ENCODE peak calls at places on chromosome 9, in eight cellular contexts. N is WERI-Rb-1, R is GM10248, X is cardiac fibroblast, W is endothelial cell, D is AG04450, J is Calu3, P is body of pancreas. O is an unnamed sample.

GRCh38 chr9:89185980-89186379 is 7.4 kb upstream of the SHC3 start:
- DNase-seq in P (no peak), R (no peak), X (peak), D (no peak), J (no peak), W (peak), N (no peak), O (peak)

GRCh38 chr9:13576101-13576500 is 296.6 kb upstream of the MPDZ start:
- DNase-seq in N (no peak), W (no peak), R (no peak), P (no peak), X (peak), D (no peak), J (no peak), O (no peak)

GRCh38 chr9:115642285-115642684 is 511.3 kb upstream of the PAPPA start:
- DNase-seq in R (no peak), P (no peak), D (peak), W (no peak), J (no peak), X (no peak), N (no peak), O (no peak)

GRCh38 chr9:33739407-33739806 is 56.0 kb upstream of the PRSS3 start:
- DNase-seq in X (no peak), D (no peak), P (no peak), R (no peak), W (no peak), N (no peak), J (no peak), O (no peak)

GRCh38 chr9:99637640-99638039 is 184.0 kb upstream of the NR4A3 start:
- DNase-seq in X (no peak), J (no peak), W (no peak), N (no peak), P (no peak), D (no peak), R (no peak), O (no peak)

GRCh38 chr9:35822926-35823325 is 5.6 kb downstream of the FAM221B start:
- DNase-seq in J (no peak), X (no peak), N (no peak), P (no peak), R (no peak), D (no peak), W (no peak), O (no peak)

GRCh38 chr9:15239816-15240215 is 67.2 kb downstream of the TTC39B start:
- DNase-seq in W (no peak), R (no peak), D (no peak), P (no peak), J (no peak), X (peak), N (no peak), O (no peak)

GRCh38 chr9:4305065-4305481 is 5.2 kb upstream of the GLIS3 start:
- DNase-seq in D (no peak), N (no peak), R (no peak), W (no peak), J (peak), X (no peak), P (peak), O (no peak)

GRCh38 chr9:24500761-24501160 is 44.9 kb downstream of the IZUMO3 start:
- DNase-seq in P (no peak), W (no peak), J (no peak), R (no peak), N (no peak), X (no peak), D (no peak), O (no peak)

GRCh38 chr9:23044549-23044948 is 597.9 kb downstream of the DMRTA1 start:
- DNase-seq in W (no peak), N (no peak), X (no peak), D (no peak), P (no peak), R (no peak), J (no peak), O (no peak)

GRCh38 chr9:61668846-61669245 is 479.0 kb downstream of the SPATA31A7 start:
- DNase-seq in R (no peak), P (no peak), N (no peak), J (no peak), X (no peak), D (no peak), W (no peak), O (no peak)

GRCh38 chr9:108815156-108815555 is 40.6 kb downstream of the ACTL7B start:
- DNase-seq in N (no peak), X (no peak), W (no peak), R (no peak), D (no peak), P (no peak), J (peak), O (no peak)

GRCh38 chr9:34961574-34962480 is 3.7 kb downstream of the PHF24 start:
- DNase-seq in P (no peak), N (no peak), W (no peak), R (no peak), J (peak), D (peak), X (peak), O (no peak)

GRCh38 chr9:83733739-83734138 is 26.0 kb upstream of the UBQLN1 start:
- DNase-seq in X (no peak), N (no peak), D (no peak), P (no peak), J (no peak), W (no peak), R (no peak), O (no peak)

GRCh38 chr9:9174358-9174757 is 1374.8 kb upstream of the DMAC1 start:
- DNase-seq in R (no peak), W (no peak), D (no peak), X (no peak), N (no peak), P (no peak), J (no peak), O (no peak)

GRCh38 chr9:31542384-31543055 is 841.9 kb upstream of the ACO1 start:
- DNase-seq in D (no peak), R (peak), X (peak), W (peak), J (peak), P (peak), N (peak), O (no peak)

GRCh38 chr9:110027624-110028023 is 180.3 kb downstream of the C9orf152 start:
- DNase-seq in D (no peak), N (no peak), R (no peak), X (peak), J (no peak), P (no peak), W (no peak), O (no peak)

DNA sequence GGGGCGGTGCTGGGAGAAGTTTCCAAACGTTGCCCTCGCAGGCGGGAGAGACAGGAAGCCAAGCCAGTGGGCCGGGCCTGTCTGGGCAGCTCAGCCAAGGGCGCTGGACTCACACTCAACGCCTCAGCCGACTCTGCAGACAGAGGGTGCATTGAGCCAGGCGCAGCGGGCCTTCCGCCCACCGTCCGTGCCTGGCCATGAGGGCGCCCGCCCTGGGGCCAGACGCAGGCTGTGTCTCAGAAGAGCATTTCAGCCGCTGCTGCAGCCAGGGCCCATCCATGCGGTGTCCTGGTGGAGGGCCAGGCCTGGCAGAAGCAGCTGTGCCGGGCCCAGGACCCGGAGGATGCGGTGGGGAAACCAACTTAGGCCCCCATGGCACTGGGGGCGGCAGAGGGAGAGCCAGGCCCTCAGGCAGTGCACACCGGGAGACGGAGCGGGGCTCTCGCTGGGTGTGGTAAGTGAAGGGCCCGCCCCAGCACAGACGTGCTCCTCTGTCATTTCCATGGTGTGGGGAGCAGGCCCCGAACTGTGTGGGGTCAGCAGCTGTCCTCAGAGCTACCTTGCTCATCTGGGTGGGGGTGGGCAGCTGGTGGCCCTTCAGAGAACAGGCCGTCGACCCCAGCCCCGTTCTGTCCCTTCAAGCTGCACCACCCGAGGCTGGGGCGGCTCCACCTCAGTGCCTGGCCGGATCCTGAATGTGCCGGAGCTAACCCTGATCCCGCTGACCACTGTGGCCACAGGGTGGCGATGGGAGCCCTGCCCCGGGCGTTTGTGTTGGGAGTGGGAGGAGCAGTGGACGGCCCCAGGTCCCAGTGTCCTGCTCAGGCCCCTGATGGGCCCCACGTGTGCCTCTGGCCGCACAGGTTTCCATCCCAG is 18.0 kb downstream of the DNLZ start:
- DNase-seq in N (peak), X (peak), P (peak), R (no peak), W (peak), D (no peak), J (peak), O (peak)
- TF ChIP-seq CTCF in N (peak), X (peak), P (no peak), R (no peak), W (no peak), D (peak), J (peak), O (peak)

GRCh38 chr9:82466616-82467251 is 478.2 kb downstream of the SPATA31D1 start:
- DNase-seq in N (peak), P (peak), R (no peak), W (peak), J (no peak), D (no peak), X (peak), O (peak)
- TF ChIP-seq CTCF in N (peak), P (peak), R (no peak), W (peak), J (no peak), D (peak), X (peak), O (peak)

DNA sequence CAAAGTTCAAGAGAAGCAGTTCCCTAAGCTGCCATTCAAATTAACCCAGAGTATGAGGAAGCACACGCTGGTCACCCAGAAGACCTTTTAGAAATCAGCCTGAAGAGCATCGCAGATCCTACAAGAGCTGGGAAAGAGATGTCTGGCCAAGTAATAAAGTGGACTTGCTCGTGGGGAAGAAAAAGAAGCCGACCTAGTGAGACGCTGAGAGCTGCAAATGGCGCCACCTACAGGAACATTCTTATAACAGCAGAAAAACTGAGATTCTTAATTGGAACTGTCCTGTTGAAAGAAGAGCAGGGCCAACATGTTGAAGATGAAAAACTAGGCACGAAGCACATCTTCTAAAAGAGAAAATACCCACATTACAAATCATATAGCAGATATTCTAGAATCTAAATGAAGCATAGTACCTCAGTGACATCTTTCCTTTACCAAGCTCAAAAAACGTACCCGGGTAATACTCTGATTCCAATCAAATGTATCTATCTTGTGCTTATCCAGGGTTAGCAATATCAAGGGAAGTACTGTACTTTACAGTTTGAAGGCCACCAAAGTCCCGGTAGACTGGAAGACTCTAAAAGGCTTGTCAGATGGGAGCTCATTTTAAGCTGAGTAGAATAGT is 3.9 kb upstream of the GNAQ start:
- DNase-seq in R (peak), D (peak), W (peak), J (peak), N (peak), P (peak), X (peak), O (peak)
- TF ChIP-seq CTCF in R (peak), D (peak), W (peak), J (no peak), N (peak), P (peak), X (peak), O (peak)

DNA sequence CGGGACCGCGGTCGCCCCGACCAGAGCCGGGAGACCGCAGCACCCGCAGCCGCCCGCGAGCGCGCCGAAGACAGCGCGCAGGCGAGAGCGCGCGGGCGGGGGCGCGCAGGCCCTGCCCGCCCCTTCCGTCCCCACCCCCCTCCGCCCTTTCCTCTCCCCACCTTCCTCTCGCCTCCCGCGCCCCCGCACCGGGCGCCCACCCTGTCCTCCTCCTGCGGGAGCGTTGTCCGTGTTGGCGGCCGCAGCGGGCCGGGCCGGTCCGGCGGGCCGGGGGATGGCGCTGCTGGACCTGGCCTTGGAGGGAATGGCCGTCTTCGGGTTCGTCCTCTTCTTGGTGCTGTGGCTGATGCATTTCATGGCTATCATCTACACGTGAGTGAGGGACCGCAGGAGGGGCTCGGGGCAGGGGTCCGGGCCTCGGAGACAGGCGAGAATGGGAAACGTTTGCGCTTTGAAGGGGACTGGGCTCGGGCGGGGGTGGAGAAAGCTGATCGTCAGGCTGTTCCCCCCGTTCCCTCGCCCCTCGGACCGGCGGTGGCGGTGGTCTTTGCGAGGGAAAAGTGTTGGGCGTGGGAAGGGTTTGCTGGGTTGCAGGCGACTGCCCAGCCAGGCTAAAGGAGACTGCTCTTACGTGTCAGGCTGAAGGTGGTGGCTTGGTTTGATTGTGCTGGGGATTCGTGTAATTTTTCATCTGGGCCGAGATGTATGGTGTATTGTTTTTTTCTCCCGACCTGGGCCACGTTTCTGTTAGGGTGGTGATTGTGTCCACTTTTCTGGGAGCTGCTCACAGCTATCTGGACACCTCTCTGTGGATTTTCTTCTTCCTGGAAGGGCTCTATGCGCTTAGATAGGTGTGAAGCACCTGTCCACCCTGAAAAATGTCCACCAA is 572 bp downstream of the UGCG start:
- DNase-seq in J (no peak), N (peak), P (peak), W (peak), X (peak), D (no peak), R (peak), O (peak)
- TF ChIP-seq CTCF in J (no peak), N (peak), P (no peak), W (no peak), X (no peak), D (peak), R (peak), O (no peak)

GRCh38 chr9:87138128-87139040 is 191.1 kb upstream of the GAS1 start:
- DNase-seq in J (no peak), P (no peak), R (no peak), W (no peak), X (no peak), N (no peak), D (no peak), O (no peak)
- TF ChIP-seq CTCF in J (no peak), P (no peak), R (no peak), W (no peak), X (no peak), N (no peak), D (no peak), O (no peak)

DNA sequence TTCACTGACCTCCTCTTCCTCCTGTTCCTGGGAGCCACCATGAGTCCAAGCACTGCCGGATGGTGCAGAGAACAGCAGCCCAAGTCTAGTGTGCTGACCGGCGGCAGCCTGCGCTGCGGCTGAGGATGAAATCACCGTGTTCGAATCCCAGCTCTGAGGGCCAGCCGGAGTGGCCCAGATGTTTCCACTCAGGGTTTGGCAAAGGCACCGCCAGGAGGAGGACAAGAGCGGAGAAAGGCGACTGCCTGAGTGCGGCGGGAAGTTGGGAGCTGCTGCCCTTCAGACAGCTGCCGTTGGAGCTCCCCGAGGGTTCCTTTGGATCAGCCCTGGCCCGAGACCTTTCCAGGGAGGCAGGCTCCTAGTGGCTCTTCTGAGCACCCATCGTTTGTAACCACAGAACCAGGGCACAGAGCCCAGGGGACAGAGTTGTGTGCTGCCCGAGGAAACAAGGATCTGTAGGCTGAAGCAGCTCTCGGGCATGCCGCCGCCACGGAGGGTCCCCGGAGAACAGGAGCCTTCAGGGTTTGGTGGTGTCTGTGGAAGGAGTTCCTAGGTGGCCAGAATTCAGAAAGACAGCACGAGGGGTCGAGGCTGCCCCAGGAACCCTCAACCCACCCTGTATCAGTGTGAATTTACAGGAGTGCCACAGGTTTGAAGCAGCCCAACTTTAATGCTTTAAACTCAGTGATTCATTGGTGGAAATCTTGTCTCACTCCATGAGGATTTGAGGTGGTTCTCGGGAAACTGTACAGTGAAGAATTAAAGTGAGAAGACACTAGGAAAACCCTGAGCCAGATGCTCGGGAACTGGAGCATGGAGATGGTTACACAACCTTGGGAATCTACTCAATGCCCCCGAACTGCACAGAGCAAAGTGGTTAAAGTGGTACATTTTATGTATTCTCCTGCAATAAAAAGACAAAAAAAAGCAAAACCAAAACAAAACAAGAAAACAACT is 115.5 kb upstream of the COL5A1 start:
- DNase-seq in N (no peak), W (no peak), X (peak), D (no peak), P (no peak), R (no peak), J (no peak), O (no peak)
- TF ChIP-seq CTCF in N (no peak), W (no peak), X (peak), D (no peak), P (no peak), R (no peak), J (no peak), O (no peak)

GRCh38 chr9:123324767-123325183 is 31.2 kb upstream of the CRB2 start:
- DNase-seq in X (no peak), D (no peak), P (no peak), N (no peak), R (no peak), J (peak), W (no peak), O (no peak)
- TF ChIP-seq CTCF in X (no peak), D (no peak), P (no peak), N (no peak), R (no peak), J (no peak), W (no peak), O (no peak)

DNA sequence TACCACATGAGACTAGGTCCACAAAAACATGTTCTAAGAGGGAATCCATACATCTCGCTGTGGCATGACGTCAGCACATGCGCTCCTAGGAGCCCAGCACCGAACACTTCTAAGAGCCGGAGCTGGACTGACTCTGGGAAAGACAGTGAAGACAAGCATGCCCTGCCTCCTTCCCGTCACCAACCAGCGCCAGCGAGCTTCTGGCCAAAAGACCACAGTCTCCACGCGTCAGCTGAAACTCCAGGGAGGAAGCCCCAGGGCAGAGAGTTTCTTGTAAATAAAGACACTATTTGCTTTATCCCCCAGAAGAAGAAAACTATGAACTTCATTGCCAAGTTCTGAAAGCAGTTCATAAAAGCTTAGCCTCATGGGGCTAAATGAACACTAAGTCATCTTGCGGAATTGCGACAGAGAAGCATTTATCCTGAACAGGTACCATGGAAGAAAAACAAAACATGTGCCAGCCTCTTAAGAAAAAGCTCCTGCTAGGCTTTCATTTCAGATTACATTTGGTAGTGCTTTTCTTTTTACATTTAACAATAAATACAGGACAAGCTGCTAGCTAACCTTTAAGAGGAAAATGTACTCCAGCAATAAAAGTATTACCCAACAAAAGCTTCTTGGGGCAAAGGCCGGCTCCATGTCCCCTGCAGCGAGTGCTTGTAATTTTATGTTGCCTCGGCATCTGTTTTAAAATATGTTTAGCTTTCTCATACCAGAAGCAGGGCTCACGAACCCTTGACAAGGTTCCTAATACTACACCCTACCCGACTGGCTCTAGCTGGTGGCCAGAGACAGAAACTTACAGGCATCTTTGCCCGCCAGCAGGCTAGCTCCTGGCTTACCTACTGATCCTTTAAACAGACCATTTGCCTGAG is 96.5 kb downstream of the PRRT1B start:
- DNase-seq in D (no peak), J (no peak), W (no peak), X (peak), R (no peak), N (peak), P (no peak), O (no peak)
- TF ChIP-seq CTCF in D (no peak), J (no peak), W (no peak), X (no peak), R (no peak), N (peak), P (no peak), O (no peak)